ENCODE peak calls at places on chromosomes 16 and 17, in four cellular contexts. One of them, this sample, is unnamed. For H3K36me3, the result is how much of the 10 kb centered on the place peaks cover.

GRCh38 chr17:732788-733720 is 658 bp downstream of the TLCD3A start:
- DNase-seq in thyroid gland: peak
- DNase-seq in stomach: peak
- DNase-seq in endothelial cell of umbilical vein: peak
- DNase-seq in this sample: peak

GRCh38 chr17:50117202-50118040 is 12.5 kb downstream of the SAMD14 start:
- DNase-seq in thyroid gland: peak
- DNase-seq in endothelial cell of umbilical vein: peak
- DNase-seq in stomach: peak
- DNase-seq in this sample: peak

GRCh38 chr16:6573577-6573976 is 759.1 kb upstream of the RBFOX1 start:
- DNase-seq in thyroid gland: peak
- DNase-seq in endothelial cell of umbilical vein: no peak
- DNase-seq in stomach: no peak
- DNase-seq in this sample: peak

GRCh38 chr17:20092973-20093626 is 83.9 kb downstream of the SPECC1 start:
- DNase-seq in endothelial cell of umbilical vein: no peak
- DNase-seq in thyroid gland: no peak
- DNase-seq in stomach: no peak
- DNase-seq in this sample: no peak

GRCh38 chr16:24508614-24509013 is 30.8 kb upstream of the RBBP6 start:
- DNase-seq in endothelial cell of umbilical vein: peak
- DNase-seq in thyroid gland: peak
- DNase-seq in stomach: no peak
- DNase-seq in this sample: no peak

GRCh38 chr16:9138731-9139501 is 47.5 kb downstream of the HAPSTR1 start:
- DNase-seq in thyroid gland: peak
- DNase-seq in stomach: peak
- DNase-seq in endothelial cell of umbilical vein: peak
- DNase-seq in this sample: peak

GRCh38 chr16:8109510-8110369 is 480.6 kb downstream of the TMEM114 start:
- DNase-seq in thyroid gland: no peak
- DNase-seq in stomach: no peak
- DNase-seq in endothelial cell of umbilical vein: no peak
- DNase-seq in this sample: no peak

GRCh38 chr17:12985431-12986285 is 32.2 kb downstream of the ELAC2 start:
- DNase-seq in thyroid gland: peak
- DNase-seq in stomach: no peak
- DNase-seq in endothelial cell of umbilical vein: no peak
- DNase-seq in this sample: no peak

GRCh38 chr16:80174416-80174815 is 366.4 kb upstream of the DYNLRB2 start:
- DNase-seq in stomach: no peak
- DNase-seq in thyroid gland: no peak
- DNase-seq in endothelial cell of umbilical vein: no peak
- DNase-seq in this sample: no peak

GRCh38 chr17:50375858-50376538 is 3.0 kb downstream of the EME1 start:
- DNase-seq in stomach: no peak
- DNase-seq in endothelial cell of umbilical vein: no peak
- DNase-seq in thyroid gland: no peak
- DNase-seq in this sample: no peak

GRCh38 chr17:78257810-78258322 is 26.4 kb downstream of the TMEM235 start:
- DNase-seq in endothelial cell of umbilical vein: peak
- DNase-seq in stomach: peak
- DNase-seq in thyroid gland: no peak
- DNase-seq in this sample: no peak

GRCh38 chr17:43401293-43401692 is 2.5 kb downstream of the ARL4D start:
- DNase-seq in thyroid gland: peak
- DNase-seq in stomach: peak
- DNase-seq in endothelial cell of umbilical vein: peak
- DNase-seq in this sample: no peak

GRCh38 chr16:73172621-73173312 is 124.8 kb upstream of the ZFHX3 start:
- DNase-seq in thyroid gland: peak
- DNase-seq in stomach: peak
- DNase-seq in endothelial cell of umbilical vein: peak
- DNase-seq in this sample: peak

GRCh38 chr17:76048711-76049110 is 21.6 kb upstream of the EVPL start:
- DNase-seq in endothelial cell of umbilical vein: no peak
- DNase-seq in stomach: no peak
- DNase-seq in thyroid gland: no peak
- DNase-seq in this sample: no peak

GRCh38 chr16:51146256-51146924 is 4.7 kb downstream of the SALL1 start:
- DNase-seq in thyroid gland: no peak
- DNase-seq in endothelial cell of umbilical vein: no peak
- DNase-seq in stomach: no peak
- DNase-seq in this sample: no peak

GRCh38 chr17:81794509-81794908 is 9.4 kb upstream of the GCGR start:
- DNase-seq in endothelial cell of umbilical vein: no peak
- DNase-seq in stomach: peak
- DNase-seq in thyroid gland: no peak
- DNase-seq in this sample: peak

GRCh38 chr16:49837673-49838360 is 18.1 kb downstream of the ZNF423 start:
- DNase-seq in thyroid gland: no peak
- DNase-seq in endothelial cell of umbilical vein: no peak
- DNase-seq in stomach: no peak
- DNase-seq in this sample: no peak

GRCh38 chr17:2174471-2175293 is 119.8 kb downstream of the HIC1 start:
- DNase-seq in stomach: no peak
- DNase-seq in thyroid gland: peak
- DNase-seq in endothelial cell of umbilical vein: peak
- DNase-seq in this sample: peak

GRCh38 chr17:78316115-78316866 is 43.6 kb downstream of the SOCS3 start:
- DNase-seq in stomach: no peak
- DNase-seq in endothelial cell of umbilical vein: no peak
- DNase-seq in thyroid gland: no peak
- DNase-seq in this sample: no peak

GRCh38 chr16:27245276-27246231 is 23.0 kb downstream of the NSMCE1 start:
- DNase-seq in stomach: no peak
- DNase-seq in thyroid gland: peak
- DNase-seq in endothelial cell of umbilical vein: no peak
- DNase-seq in this sample: no peak

GRCh38 chr17:77811521-77811920 is 147.0 kb upstream of the TNRC6C start:
- DNase-seq in stomach: no peak
- DNase-seq in thyroid gland: peak
- DNase-seq in endothelial cell of umbilical vein: no peak
- DNase-seq in this sample: no peak

GRCh38 chr16:88593910-88594309 is 23.7 kb downstream of the ZC3H18 start:
- DNase-seq in stomach: no peak
- DNase-seq in thyroid gland: no peak
- DNase-seq in endothelial cell of umbilical vein: no peak
- DNase-seq in this sample: no peak
- H3K36me3 ChIP-seq in stomach: half or more
- H3K36me3 ChIP-seq in thyroid gland: under half
- H3K36me3 ChIP-seq in endothelial cell of umbilical vein: under half
- H3K36me3 ChIP-seq in this sample: under half

DNA sequence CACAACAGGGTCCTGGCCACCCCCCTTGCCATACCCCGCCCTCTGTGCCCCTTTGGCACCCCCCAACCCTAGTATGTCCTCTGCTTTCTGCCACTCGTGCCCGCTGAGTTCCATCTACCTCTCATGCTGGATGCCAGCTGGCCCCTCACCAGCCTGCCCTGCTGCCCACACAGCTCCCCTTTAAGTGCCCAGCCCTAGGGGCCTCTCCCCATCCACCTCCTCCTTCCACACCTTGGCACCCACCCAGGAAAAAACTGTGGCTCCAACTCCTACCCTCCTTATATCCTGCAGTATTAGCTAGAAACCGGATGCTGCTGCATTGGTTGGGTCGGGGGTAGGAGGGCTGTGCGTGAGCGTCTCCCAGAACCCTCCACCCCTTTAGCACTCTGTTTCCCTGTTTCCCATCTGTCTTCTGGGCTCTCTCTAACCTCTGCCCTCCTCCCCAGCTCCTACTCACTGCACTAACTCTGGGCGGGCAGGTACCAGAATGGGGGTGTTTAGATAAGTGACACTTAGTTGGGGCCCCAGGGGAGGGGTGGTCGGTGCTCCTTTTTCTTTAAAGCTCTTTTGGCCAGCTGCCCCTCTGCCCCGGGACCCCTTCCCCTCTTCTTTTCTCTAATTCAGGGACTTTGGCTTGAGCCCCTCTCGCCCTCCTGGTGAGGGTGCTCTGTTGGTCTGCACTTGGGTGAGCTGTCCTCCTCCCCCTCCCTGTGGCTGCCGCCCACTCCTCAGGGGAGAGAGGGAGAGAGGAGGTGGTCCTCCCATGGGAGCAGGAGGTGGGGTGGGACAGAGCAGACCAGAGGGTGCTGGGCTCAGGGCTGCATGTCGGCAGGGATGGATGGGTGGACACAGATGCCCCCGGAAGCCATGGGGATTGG is 9.9 kb downstream of the NR1D1 start:
- DNase-seq in thyroid gland: peak
- DNase-seq in endothelial cell of umbilical vein: no peak
- DNase-seq in stomach: no peak
- DNase-seq in this sample: no peak
- H3K27ac ChIP-seq in thyroid gland: peak
- H3K27ac ChIP-seq in endothelial cell of umbilical vein: no peak
- H3K27ac ChIP-seq in stomach: peak
- H3K27ac ChIP-seq in this sample: peak

GRCh38 chr16:90041896-90042473 is 22.7 kb upstream of the DBNDD1 start:
- DNase-seq in thyroid gland: no peak
- DNase-seq in endothelial cell of umbilical vein: no peak
- DNase-seq in stomach: no peak
- DNase-seq in this sample: no peak

GRCh38 chr16:90037202-90037765 is 18.0 kb upstream of the DBNDD1 start:
- DNase-seq in thyroid gland: no peak
- DNase-seq in endothelial cell of umbilical vein: no peak
- DNase-seq in stomach: no peak
- DNase-seq in this sample: no peak

GRCh38 chr16:90043526-90043925 is 24.3 kb upstream of the DBNDD1 start:
- DNase-seq in endothelial cell of umbilical vein: no peak
- DNase-seq in thyroid gland: no peak
- DNase-seq in stomach: no peak
- DNase-seq in this sample: no peak

GRCh38 chr16:90042946-90043514 is 23.8 kb upstream of the DBNDD1 start:
- DNase-seq in stomach: no peak
- DNase-seq in endothelial cell of umbilical vein: no peak
- DNase-seq in thyroid gland: no peak
- DNase-seq in this sample: no peak

GRCh38 chr16:90040152-90041023 is 21.1 kb upstream of the DBNDD1 start:
- DNase-seq in thyroid gland: no peak
- DNase-seq in endothelial cell of umbilical vein: no peak
- DNase-seq in stomach: no peak
- DNase-seq in this sample: no peak
- TF ChIP-seq POLR2A in thyroid gland: no peak
- TF ChIP-seq POLR2A in endothelial cell of umbilical vein: no peak
- TF ChIP-seq POLR2A in stomach: no peak
- TF ChIP-seq POLR2A in this sample: no peak

GRCh38 chr16:3518292-3518982 is 17.6 kb downstream of the CLUAP1 start:
- DNase-seq in stomach: no peak
- DNase-seq in endothelial cell of umbilical vein: no peak
- DNase-seq in thyroid gland: no peak
- DNase-seq in this sample: no peak
- H3K36me3 ChIP-seq in stomach: half or more
- H3K36me3 ChIP-seq in endothelial cell of umbilical vein: under half
- H3K36me3 ChIP-seq in thyroid gland: half or more
- H3K36me3 ChIP-seq in this sample: under half

DNA sequence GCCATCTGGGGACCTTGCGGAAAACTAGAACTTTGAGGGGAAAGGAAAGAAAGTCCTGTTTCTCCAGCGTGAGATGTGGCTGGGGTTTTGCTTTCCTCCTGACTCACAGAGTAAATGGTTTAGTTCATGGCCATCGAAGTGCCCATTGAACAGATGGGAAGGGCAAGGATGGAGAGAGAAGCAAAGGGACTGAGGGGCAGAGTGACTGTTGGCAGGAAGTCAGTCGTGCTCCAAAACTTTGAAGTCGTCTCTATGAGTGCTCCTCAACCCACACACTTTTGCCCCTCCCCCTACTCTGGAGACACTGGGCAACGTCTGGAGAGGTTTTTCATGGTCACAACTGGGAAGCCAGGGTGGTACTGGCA is 476.9 kb downstream of the SLC39A11 start:
- DNase-seq in thyroid gland: no peak
- DNase-seq in stomach: no peak
- DNase-seq in endothelial cell of umbilical vein: no peak
- DNase-seq in this sample: no peak
- H3K27ac ChIP-seq in thyroid gland: no peak
- H3K27ac ChIP-seq in stomach: peak
- H3K27ac ChIP-seq in endothelial cell of umbilical vein: no peak
- H3K27ac ChIP-seq in this sample: peak

DNA sequence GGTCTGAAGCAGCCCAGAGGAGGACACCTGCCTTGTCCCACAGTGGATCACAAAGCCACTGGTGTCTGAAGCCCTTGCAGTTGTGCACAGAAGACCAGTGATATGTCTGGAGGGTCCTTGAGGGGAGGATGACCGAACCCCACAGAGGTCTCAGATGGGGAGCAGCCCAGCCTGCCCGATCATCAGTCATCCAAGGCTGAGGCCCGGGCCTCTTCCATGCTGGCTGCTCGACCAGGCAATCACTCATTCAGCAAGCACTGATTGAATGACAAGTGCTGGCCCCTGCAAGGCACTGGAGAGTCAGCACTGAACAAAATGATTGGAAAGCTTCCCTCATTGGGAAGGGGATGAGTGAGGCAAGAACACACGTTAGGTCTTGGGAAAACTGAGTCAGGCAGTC is 10.5 kb downstream of the PIK3R5 start:
- DNase-seq in endothelial cell of umbilical vein: no peak
- DNase-seq in stomach: no peak
- DNase-seq in thyroid gland: no peak
- DNase-seq in this sample: no peak
- TF ChIP-seq POLR2A in endothelial cell of umbilical vein: no peak
- TF ChIP-seq POLR2A in stomach: no peak
- TF ChIP-seq POLR2A in thyroid gland: no peak
- TF ChIP-seq POLR2A in this sample: no peak

GRCh38 chr17:49029841-49030240 is 32.7 kb downstream of the IGF2BP1 start:
- DNase-seq in endothelial cell of umbilical vein: peak
- DNase-seq in thyroid gland: no peak
- DNase-seq in stomach: no peak
- DNase-seq in this sample: no peak
- H3K36me3 ChIP-seq in endothelial cell of umbilical vein: under half
- H3K36me3 ChIP-seq in thyroid gland: under half
- H3K36me3 ChIP-seq in stomach: under half
- H3K36me3 ChIP-seq in this sample: under half

GRCh38 chr17:59872351-59872750 is 20.4 kb downstream of the TUBD1 start:
- DNase-seq in endothelial cell of umbilical vein: no peak
- DNase-seq in thyroid gland: no peak
- DNase-seq in stomach: no peak
- DNase-seq in this sample: no peak

GRCh38 chr17:59874366-59874765 is 18.4 kb downstream of the TUBD1 start:
- DNase-seq in endothelial cell of umbilical vein: no peak
- DNase-seq in thyroid gland: no peak
- DNase-seq in stomach: no peak
- DNase-seq in this sample: no peak

GRCh38 chr17:59870482-59870881 is 22.3 kb downstream of the TUBD1 start:
- DNase-seq in stomach: no peak
- DNase-seq in endothelial cell of umbilical vein: no peak
- DNase-seq in thyroid gland: no peak
- DNase-seq in this sample: no peak

DNA sequence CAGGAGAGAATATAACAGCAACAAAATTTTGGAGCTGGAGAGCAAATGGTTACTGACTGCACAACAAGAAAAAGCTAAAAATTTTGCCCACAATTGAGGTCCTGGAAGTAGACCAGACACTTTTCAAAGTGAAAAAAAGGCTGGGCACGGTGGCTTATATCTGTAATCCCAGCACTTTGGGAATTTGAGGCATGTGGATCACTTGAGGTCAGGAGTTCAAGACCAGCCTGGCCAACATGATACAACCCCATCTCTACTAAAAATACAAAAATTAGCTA is 22.9 kb downstream of the TUBD1 start:
- DNase-seq in endothelial cell of umbilical vein: no peak
- DNase-seq in thyroid gland: no peak
- DNase-seq in stomach: no peak
- DNase-seq in this sample: no peak
- H3K27ac ChIP-seq in endothelial cell of umbilical vein: no peak
- H3K27ac ChIP-seq in thyroid gland: peak
- H3K27ac ChIP-seq in stomach: peak
- H3K27ac ChIP-seq in this sample: no peak

GRCh38 chr17:41690497-41690896 is 1.8 kb downstream of the EIF1 start:
- DNase-seq in endothelial cell of umbilical vein: no peak
- DNase-seq in thyroid gland: no peak
- DNase-seq in stomach: no peak
- DNase-seq in this sample: no peak
- TF ChIP-seq POLR2A in endothelial cell of umbilical vein: no peak
- TF ChIP-seq POLR2A in thyroid gland: no peak
- TF ChIP-seq POLR2A in stomach: no peak
- TF ChIP-seq POLR2A in this sample: no peak

This sample was measured in transverse colon.